ENCODE peak calls at places on chromosomes 12 and 14, in ten cellular contexts. H is transverse colon; O is pancreas; F is adrenal gland; R is heart right ventricle; L is cardiac muscle cell; T is lower lobe of right lung; G is CD8-positive, alpha-beta T cell; D is H9; X is A549. U is an unnamed sample. For H3K9me3, the result is how much of the 10 kb centered on the place peaks cover.

GRCh38 chr12:128695697-128696096 is 128.1 kb downstream of the SLC15A4 start:
- DNase-seq in H (no peak), O (no peak), F (no peak), R (no peak), L (no peak), T (no peak), G (no peak), D (no peak), X (no peak), U (no peak)

GRCh38 chr14:51248041-51248987 is 8.3 kb downstream of the TMX1 start:
- DNase-seq in H (no peak), O (no peak), F (no peak), R (no peak), L (no peak), T (no peak), G (no peak), D (no peak), X (no peak), U (no peak)

GRCh38 chr12:124326104-124326503 is 31.2 kb downstream of the RFLNA start:
- DNase-seq in H (no peak), O (no peak), F (no peak), R (no peak), L (no peak), T (no peak), G (no peak), D (no peak), X (no peak), U (no peak)

GRCh38 chr14:70642313-70643235 is 858 bp downstream of the TTC9 start:
- DNase-seq in H (peak), O (peak), F (no peak), R (no peak), L (peak), T (no peak), G (no peak), D (no peak), X (no peak), U (no peak)

GRCh38 chr12:50862316-50862715 is 19.6 kb downstream of the TMPRSS12 start:
- DNase-seq in H (no peak), O (no peak), F (no peak), R (no peak), L (peak), T (no peak), G (no peak), D (no peak), X (peak), U (no peak)

GRCh38 chr14:34693228-34693939 is 21.0 kb downstream of the CFL2 start:
- DNase-seq in H (peak), O (peak), F (peak), R (no peak), L (peak), T (peak), G (no peak), D (peak), X (peak), U (peak)

GRCh38 chr12:31362115-31362758 is 36.3 kb upstream of the SINHCAF start:
- DNase-seq in H (peak), O (no peak), F (no peak), R (no peak), L (no peak), T (no peak), G (no peak), D (peak), X (no peak), U (peak)

GRCh38 chr12:20105938-20106337 is 262.4 kb upstream of the PDE3A start:
- DNase-seq in H (no peak), O (no peak), F (no peak), R (no peak), L (peak), T (no peak), G (no peak), D (no peak), X (no peak), U (no peak)

GRCh38 chr12:11881835-11882234 is 188.9 kb upstream of the BCL2L14 start:
- DNase-seq in H (peak), O (no peak), F (no peak), R (no peak), L (no peak), T (no peak), G (no peak), D (no peak), X (no peak), U (peak)

GRCh38 chr12:88314706-88315105 is 172.6 kb downstream of the TMTC3 start:
- DNase-seq in H (no peak), O (no peak), F (no peak), R (no peak), L (no peak), T (no peak), G (no peak), D (no peak), X (no peak), U (no peak)

GRCh38 chr12:49188205-49188915 is 520 bp downstream of the TUBA1A start:
- DNase-seq in H (peak), O (peak), F (peak), R (peak), L (peak), T (peak), G (peak), D (peak), X (peak), U (peak)

GRCh38 chr14:68293404-68293803 is 473.8 kb downstream of the RAD51B start:
- DNase-seq in H (peak), O (no peak), F (no peak), R (no peak), L (no peak), T (no peak), G (no peak), D (no peak), X (no peak), U (peak)

GRCh38 chr14:22465201-22465835 is 123.7 kb downstream of the DAD1 start:
- DNase-seq in H (no peak), O (no peak), F (no peak), R (no peak), L (no peak), T (no peak), G (no peak), D (no peak), X (no peak), U (no peak)

GRCh38 chr12:107277850-107278249 is 184.5 kb upstream of the CRY1 start:
- DNase-seq in H (no peak), O (no peak), F (no peak), R (no peak), L (peak), T (no peak), G (no peak), D (no peak), X (no peak), U (no peak)

GRCh38 chr14:24079521-24080141 is 8.3 kb downstream of the CPNE6 start:
- DNase-seq in H (no peak), O (no peak), F (no peak), R (no peak), L (no peak), T (no peak), G (no peak), D (peak), X (no peak), U (no peak)

GRCh38 chr12:106118-106561 is 39.6 kb downstream of the IQSEC3 start:
- DNase-seq in H (peak), O (no peak), F (no peak), R (peak), L (no peak), T (no peak), G (no peak), D (peak), X (peak), U (no peak)

GRCh38 chr14:72315720-72316119 is 383.5 kb downstream of the RGS6 start:
- DNase-seq in H (no peak), O (no peak), F (no peak), R (no peak), L (no peak), T (no peak), G (no peak), D (no peak), X (no peak), U (no peak)

GRCh38 chr14:49594347-49595089 is 4.2 kb upstream of the LRR1 start:
- DNase-seq in H (peak), O (no peak), F (peak), R (no peak), L (peak), T (no peak), G (no peak), D (no peak), X (peak), U (peak)

GRCh38 chr14:44317433-44317746 is 189.7 kb downstream of the FSCB start:
- DNase-seq in H (no peak), O (peak), F (no peak), R (no peak), L (no peak), T (no peak), G (no peak), D (no peak), X (no peak), U (no peak)

GRCh38 chr12:116710367-116710766 is 27.5 kb downstream of the SPRING1 start:
- DNase-seq in H (no peak), O (no peak), F (no peak), R (no peak), L (no peak), T (no peak), G (no peak), D (no peak), X (no peak), U (no peak)

GRCh38 chr12:116712458-116713303 is 25.2 kb downstream of the SPRING1 start:
- DNase-seq in H (no peak), O (no peak), F (no peak), R (no peak), L (no peak), T (no peak), G (no peak), D (no peak), X (no peak), U (no peak)

GRCh38 chr12:116717466-116718457 is 20.1 kb downstream of the SPRING1 start:
- DNase-seq in H (peak), O (no peak), F (peak), R (peak), L (peak), T (peak), G (no peak), D (no peak), X (no peak), U (peak)

GRCh38 chr12:116714175-116714574 is 23.7 kb downstream of the SPRING1 start:
- DNase-seq in H (no peak), O (no peak), F (no peak), R (no peak), L (no peak), T (no peak), G (no peak), D (no peak), X (no peak), U (no peak)

DNA sequence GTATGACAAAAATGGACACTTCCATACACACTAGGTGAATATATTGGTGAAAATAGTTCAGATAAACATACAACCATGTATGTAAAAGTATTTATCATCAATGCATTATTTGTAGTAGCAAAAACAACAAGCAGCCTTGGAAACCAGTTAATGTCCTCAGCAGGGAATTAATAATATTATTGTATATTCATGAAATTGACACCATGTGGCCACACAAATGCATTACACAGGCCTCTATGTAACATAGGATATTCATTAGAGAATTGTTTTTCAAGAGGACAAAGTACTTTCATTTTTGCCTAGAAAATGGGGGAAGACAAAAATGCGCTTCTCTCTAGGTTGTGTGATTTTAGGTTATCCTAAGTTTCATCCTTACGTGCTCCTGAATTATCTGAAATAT is 24.3 kb downstream of the SPRING1 start:
- DNase-seq in H (no peak), O (no peak), F (no peak), R (no peak), L (no peak), T (no peak), G (no peak), D (no peak), X (no peak), U (no peak)
- TF ChIP-seq CTCF in H (no peak), O (no peak), F (no peak), R (no peak), L (no peak), T (no peak), G (no peak), D (no peak), X (no peak), U (no peak)

GRCh38 chr12:132921685-132922084 is 34.3 kb upstream of the CHFR start:
- DNase-seq in H (no peak), O (no peak), F (no peak), R (no peak), L (no peak), T (no peak), G (no peak), D (no peak), X (no peak), U (no peak)

GRCh38 chr12:132925597-132926416 is 30.3 kb downstream of the ZNF605 start:
- DNase-seq in H (no peak), O (no peak), F (no peak), R (no peak), L (no peak), T (no peak), G (no peak), D (no peak), X (peak), U (no peak)

GRCh38 chr12:132922676-132923075 is 33.4 kb downstream of the ZNF605 start:
- DNase-seq in H (no peak), O (no peak), F (no peak), R (no peak), L (no peak), T (no peak), G (no peak), D (no peak), X (no peak), U (no peak)

GRCh38 chr12:132924356-132924755 is 31.8 kb downstream of the ZNF605 start:
- DNase-seq in H (no peak), O (no peak), F (no peak), R (no peak), L (no peak), T (no peak), G (no peak), D (no peak), X (no peak), U (no peak)

GRCh38 chr12:132923356-132923909 is 32.7 kb downstream of the ZNF605 start:
- DNase-seq in H (no peak), O (no peak), F (no peak), R (no peak), L (no peak), T (no peak), G (no peak), D (no peak), X (no peak), U (no peak)
- H3K9me3 ChIP-seq in H (half or more), O (under half), F (under half), R (half or more), L (under half), T (half or more), G (half or more), D (half or more), X (half or more), U (under half)

GRCh38 chr12:97716356-97716755 is 253.8 kb downstream of the RMST start:
- DNase-seq in H (no peak), O (no peak), F (no peak), R (no peak), L (peak), T (no peak), G (no peak), D (peak), X (peak), U (no peak)
- TF ChIP-seq CTCF in H (no peak), O (no peak), F (peak), R (no peak), L (no peak), T (peak), G (no peak), D (peak), X (no peak), U (no peak)

DNA sequence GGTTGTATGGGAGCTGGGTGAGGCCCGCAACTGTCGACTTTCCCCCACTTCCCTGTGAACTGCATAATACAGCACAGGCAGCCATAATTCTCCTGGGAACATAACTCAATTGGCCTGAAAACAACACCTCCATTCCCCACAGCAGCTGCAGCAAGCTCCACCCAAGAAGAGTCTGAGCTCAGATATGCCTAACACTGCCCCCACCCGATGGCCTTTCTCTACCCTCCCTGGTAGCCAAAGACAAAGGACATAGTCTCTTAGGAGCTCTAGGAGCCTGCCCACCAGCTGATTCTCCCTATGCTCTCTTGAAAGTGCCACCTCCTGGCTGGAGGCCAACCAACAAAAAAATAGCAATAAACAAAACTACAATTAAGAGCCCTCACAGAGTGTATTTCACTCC is 542.7 kb upstream of the LMO3 start:
- DNase-seq in H (no peak), O (no peak), F (no peak), R (no peak), L (no peak), T (no peak), G (no peak), D (no peak), X (peak), U (no peak)
- H3K9me3 ChIP-seq in H (under half), O (under half), F (under half), R (under half), L (under half), T (under half), G (under half), D (under half), X (under half), U (under half)

GRCh38 chr12:121512561-121512960 is 68.3 kb downstream of the KDM2B start:
- DNase-seq in H (no peak), O (no peak), F (peak), R (no peak), L (no peak), T (no peak), G (no peak), D (no peak), X (no peak), U (no peak)

GRCh38 chr12:121511931-121512330 is 68.9 kb downstream of the KDM2B start:
- DNase-seq in H (no peak), O (no peak), F (no peak), R (no peak), L (no peak), T (no peak), G (no peak), D (no peak), X (no peak), U (no peak)

GRCh38 chr12:121514184-121514742 is 66.6 kb downstream of the KDM2B start:
- DNase-seq in H (no peak), O (no peak), F (no peak), R (no peak), L (no peak), T (no peak), G (no peak), D (no peak), X (no peak), U (no peak)

GRCh38 chr12:121515615-121516014 is 65.2 kb downstream of the KDM2B start:
- DNase-seq in H (no peak), O (no peak), F (no peak), R (no peak), L (no peak), T (no peak), G (no peak), D (no peak), X (no peak), U (no peak)

GRCh38 chr12:121513464-121514183 is 67.2 kb downstream of the KDM2B start:
- DNase-seq in H (peak), O (no peak), F (peak), R (no peak), L (no peak), T (peak), G (no peak), D (peak), X (peak), U (peak)
- TF ChIP-seq CTCF in H (no peak), O (no peak), F (no peak), R (no peak), L (no peak), T (no peak), G (no peak), D (peak), X (no peak), U (no peak)

GRCh38 chr12:130632582-130633174 is 83.4 kb downstream of the RIMBP2 start:
- DNase-seq in H (peak), O (no peak), F (no peak), R (no peak), L (no peak), T (no peak), G (no peak), D (no peak), X (no peak), U (peak)

GRCh38 chr12:130636370-130636769 is 79.7 kb downstream of the RIMBP2 start:
- DNase-seq in H (no peak), O (no peak), F (no peak), R (no peak), L (no peak), T (no peak), G (no peak), D (no peak), X (no peak), U (no peak)

GRCh38 chr12:130628304-130628703 is 87.8 kb downstream of the RIMBP2 start:
- DNase-seq in H (no peak), O (no peak), F (no peak), R (no peak), L (no peak), T (no peak), G (no peak), D (no peak), X (no peak), U (no peak)

GRCh38 chr12:130634866-130635265 is 81.2 kb downstream of the RIMBP2 start:
- DNase-seq in H (no peak), O (no peak), F (no peak), R (no peak), L (no peak), T (no peak), G (no peak), D (no peak), X (no peak), U (no peak)

DNA sequence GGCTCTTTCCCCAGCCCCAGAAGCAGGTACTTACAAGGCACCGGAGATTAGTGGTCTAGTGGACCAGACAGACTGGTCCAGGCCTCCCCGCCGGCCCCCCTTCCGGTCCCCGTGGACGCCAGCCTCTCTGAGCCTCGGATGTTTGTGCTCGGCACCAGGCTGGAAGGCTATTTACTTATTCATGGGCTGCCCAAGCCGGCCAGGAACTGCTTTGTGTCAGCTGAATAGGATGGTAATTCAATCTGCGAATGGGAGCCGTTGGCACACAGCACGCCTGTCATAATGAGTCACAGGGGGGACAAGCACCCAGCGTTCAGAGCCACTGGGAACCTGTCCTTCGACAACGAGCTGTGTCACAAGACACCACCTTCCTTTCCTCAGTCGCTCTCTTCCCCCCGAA is 82.3 kb downstream of the RIMBP2 start:
- DNase-seq in H (peak), O (peak), F (peak), R (no peak), L (no peak), T (no peak), G (no peak), D (peak), X (no peak), U (peak)
- H3K9me3 ChIP-seq in H (under half), O (under half), F (under half), R (under half), L (under half), T (under half), G (under half), D (under half), X (under half), U (under half)

DNA sequence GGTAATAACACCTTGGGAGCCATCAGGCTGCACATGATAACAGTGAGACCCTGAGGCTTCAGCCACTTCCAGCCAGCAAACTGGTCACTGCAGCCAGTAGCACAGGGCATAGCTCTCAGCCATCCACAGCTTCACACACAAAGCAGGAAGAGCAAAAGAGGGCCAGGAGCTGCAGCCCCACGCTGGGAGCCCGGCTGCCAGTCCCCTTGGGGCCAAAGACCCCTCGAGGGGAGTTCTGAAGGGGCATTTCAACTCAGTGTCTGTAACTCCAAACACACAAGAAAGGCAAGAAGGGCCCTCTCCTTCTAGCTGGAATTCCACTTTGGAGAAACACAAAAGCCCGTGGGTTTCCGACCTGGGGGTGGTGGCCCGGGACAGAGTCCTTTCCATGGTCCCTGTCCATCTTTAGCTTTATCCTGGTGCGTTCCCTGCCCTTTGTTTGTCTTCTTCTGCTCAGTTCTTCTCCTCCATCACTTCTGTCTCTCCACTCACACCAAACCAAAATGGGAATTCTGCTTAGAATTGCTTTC is 151.8 kb upstream of the FKBP4 start:
- DNase-seq in H (peak), O (no peak), F (no peak), R (no peak), L (no peak), T (no peak), G (no peak), D (no peak), X (no peak), U (no peak)
- TF ChIP-seq CTCF in H (no peak), O (no peak), F (no peak), R (no peak), L (no peak), T (no peak), G (no peak), D (no peak), X (no peak), U (no peak)

GRCh38 chr14:47596232-47596631 is 79.2 kb downstream of the MDGA2 start:
- DNase-seq in H (no peak), O (no peak), F (no peak), R (no peak), L (no peak), T (no peak), G (no peak), D (no peak), X (no peak), U (no peak)
- H3K9me3 ChIP-seq in H (under half), O (under half), F (under half), R (under half), L (under half), T (under half), G (under half), D (under half), X (under half), U (under half)

GRCh38 chr12:85642810-85643209 is 193.4 kb downstream of the RASSF9 start:
- DNase-seq in H (no peak), O (no peak), F (no peak), R (no peak), L (peak), T (no peak), G (no peak), D (no peak), X (peak), U (no peak)
- TF ChIP-seq CTCF in H (no peak), O (no peak), F (peak), R (no peak), L (peak), T (no peak), G (no peak), D (peak), X (no peak), U (no peak)

U was measured in colonic mucosa.